ENCODE peak calls at places on chromosome 15, in five cellular contexts. P is head of caudate nucleus; C is stimulated activated CD4-positive, alpha-beta T cell treated with anti-CD3 and anti-CD28 coated beads, Interleukin-4, amount 100 ng/mL, for 1 hour; O is activated gamma-delta T cell treated with Interleukin-2 at 50 U/mL for 16 hours; R is transverse colon. K is an unnamed sample.

GRCh38 chr15:40388941-40389823 is 6.7 kb downstream of the KNSTRN start:
- DNase-seq in P (no peak), C (no peak), O (no peak), R (no peak), K (no peak)

GRCh38 chr15:37133619-37134018 is 33.3 kb upstream of the MEIS2 start:
- DNase-seq in P (no peak), C (no peak), O (no peak), R (no peak), K (no peak)

GRCh38 chr15:51846463-51847230 is 17.2 kb downstream of the TMOD3 start:
- DNase-seq in P (no peak), C (no peak), O (no peak), R (no peak), K (no peak)

GRCh38 chr15:53658827-53659226 is 100.6 kb downstream of the WDR72 start:
- DNase-seq in P (no peak), C (no peak), O (no peak), R (no peak), K (no peak)

GRCh38 chr15:81054236-81054635 is 53.5 kb downstream of the TLNRD1 start:
- DNase-seq in P (no peak), C (no peak), O (no peak), R (no peak), K (no peak)

GRCh38 chr15:36080759-36081158 is 498.7 kb upstream of the CDIN1 start:
- DNase-seq in P (no peak), C (no peak), O (no peak), R (no peak), K (no peak)

GRCh38 chr15:62972814-62973213 is 69.7 kb upstream of the TPM1 start:
- DNase-seq in P (no peak), C (no peak), O (no peak), R (no peak), K (no peak)

GRCh38 chr15:45450468-45450867 is 72.1 kb downstream of the SLC30A4 start:
- DNase-seq in P (no peak), C (no peak), O (no peak), R (peak; percentile 60), K (no peak)